ENCODE peak calls at places on chromosomes 12 and 14, in six cellular contexts. A is ovary, T is choroid plexus epithelial cell, F is retinal pigment epithelial cell, K is AG04449, J is Peyer's patch. S is an unnamed sample.

GRCh38 chr12:22722081-22722480 is 97.1 kb downstream of the ETNK1 start:
- DNase-seq in A (no peak), T (no peak), F (no peak), K (no peak), J (no peak), S (no peak)

GRCh38 chr12:124490584-124491305 is 76.7 kb downstream of the NCOR2 start:
- DNase-seq in A (peak; percentile 67), T (no peak), F (no peak), K (no peak), J (no peak), S (no peak)

GRCh38 chr14:91477388-91477787 is 32.7 kb downstream of the PPP4R3A start:
- DNase-seq in A (no peak), T (no peak), F (no peak), K (no peak), J (no peak), S (no peak)

GRCh38 chr12:115998119-115998633 is 279.3 kb downstream of the MED13L start:
- DNase-seq in A (no peak), T (peak; percentile 78), F (no peak), K (peak; percentile 21), J (peak; percentile 41), S (peak; percentile 53)

GRCh38 chr14:102185360-102185759 is 45.7 kb downstream of the WDR20 start:
- DNase-seq in A (no peak), T (no peak), F (no peak), K (no peak), J (no peak), S (no peak)

GRCh38 chr14:101110729-101111619 is 207.5 kb upstream of the RTL1 start:
- DNase-seq in A (no peak), T (no peak), F (no peak), K (no peak), J (no peak), S (no peak)

GRCh38 chr14:24353551-24354529 is 14.0 kb upstream of the RIPK3 start:
- DNase-seq in A (no peak), T (peak; percentile 71), F (no peak), K (no peak), J (no peak), S (no peak)

GRCh38 chr14:76292561-76292960 is 83.4 kb upstream of the ESRRB start:
- DNase-seq in A (no peak), T (no peak), F (no peak), K (no peak), J (no peak), S (no peak)

GRCh38 chr12:106118278-106118820 is 20.4 kb downstream of the NUAK1 start:
- DNase-seq in A (no peak), T (no peak), F (no peak), K (no peak), J (no peak), S (no peak)

GRCh38 chr14:92783813-92784431 is 10.2 kb upstream of the GOLGA5 start:
- DNase-seq in A (no peak), T (peak; percentile 86), F (no peak), K (no peak), J (no peak), S (peak; percentile 75)

GRCh38 chr12:12474931-12475485 is 87.7 kb downstream of the DUSP16 start:
- DNase-seq in A (no peak), T (peak; percentile 17), F (no peak), K (no peak), J (no peak), S (peak; percentile 91)

GRCh38 chr14:61670576-61670975 is 24.7 kb upstream of the HIF1A start:
- DNase-seq in A (no peak), T (no peak), F (no peak), K (no peak), J (no peak), S (no peak)

GRCh38 chr12:42410345-42410744 is 84.4 kb downstream of the PPHLN1 start:
- DNase-seq in A (no peak), T (peak; percentile 10), F (no peak), K (no peak), J (no peak), S (no peak)

GRCh38 chr12:34404377-34405285 is 382.3 kb downstream of the ALG10 start:
- DNase-seq in A (peak; percentile 4), T (no peak), F (no peak), K (no peak), J (peak; percentile 9), S (no peak)

GRCh38 chr14:101880016-101880297 is 84.4 kb upstream of the DYNC1H1 start:
- DNase-seq in A (no peak), T (no peak), F (no peak), K (no peak), J (no peak), S (peak; percentile 49)

GRCh38 chr12:1830981-1831930 is 10.9 kb downstream of the LRTM2 start:
- DNase-seq in A (peak; percentile 41), T (peak; percentile 72), F (peak; percentile 22), K (no peak), J (no peak), S (no peak)

GRCh38 chr12:71719647-71720370 is 33.9 kb downstream of the TMEM19 start:
- DNase-seq in A (no peak), T (no peak), F (no peak), K (no peak), J (no peak), S (no peak)

GRCh38 chr12:109762071-109762672 is 48.5 kb downstream of the FAM222A start:
- DNase-seq in A (peak; percentile 11), T (no peak), F (no peak), K (no peak), J (no peak), S (no peak)

GRCh38 chr12:6934110-6934509 is 6.4 kb downstream of the ATN1 start:
- DNase-seq in A (no peak), T (peak; percentile 79), F (no peak), K (no peak), J (no peak), S (no peak)

GRCh38 chr12:84986586-84986985 is 49.5 kb downstream of the TSPAN19 start:
- DNase-seq in A (no peak), T (no peak), F (peak; percentile 61), K (no peak), J (no peak), S (no peak)

GRCh38 chr12:20527396-20528154 is 159.2 kb downstream of the PDE3A start:
- DNase-seq in A (no peak), T (peak; percentile 96), F (peak; percentile 36), K (no peak), J (no peak), S (no peak)

GRCh38 chr14:85531141-85531593 is 1.2 kb downstream of the FLRT2 start:
- DNase-seq in A (peak; percentile 79), T (peak; percentile 88), F (no peak), K (no peak), J (no peak), S (no peak)

GRCh38 chr12:6769003-6769389 is 2.8 kb downstream of the PTMS start:
- DNase-seq in A (peak; percentile 73), T (peak; percentile 62), F (no peak), K (no peak), J (no peak), S (no peak)

DNA sequence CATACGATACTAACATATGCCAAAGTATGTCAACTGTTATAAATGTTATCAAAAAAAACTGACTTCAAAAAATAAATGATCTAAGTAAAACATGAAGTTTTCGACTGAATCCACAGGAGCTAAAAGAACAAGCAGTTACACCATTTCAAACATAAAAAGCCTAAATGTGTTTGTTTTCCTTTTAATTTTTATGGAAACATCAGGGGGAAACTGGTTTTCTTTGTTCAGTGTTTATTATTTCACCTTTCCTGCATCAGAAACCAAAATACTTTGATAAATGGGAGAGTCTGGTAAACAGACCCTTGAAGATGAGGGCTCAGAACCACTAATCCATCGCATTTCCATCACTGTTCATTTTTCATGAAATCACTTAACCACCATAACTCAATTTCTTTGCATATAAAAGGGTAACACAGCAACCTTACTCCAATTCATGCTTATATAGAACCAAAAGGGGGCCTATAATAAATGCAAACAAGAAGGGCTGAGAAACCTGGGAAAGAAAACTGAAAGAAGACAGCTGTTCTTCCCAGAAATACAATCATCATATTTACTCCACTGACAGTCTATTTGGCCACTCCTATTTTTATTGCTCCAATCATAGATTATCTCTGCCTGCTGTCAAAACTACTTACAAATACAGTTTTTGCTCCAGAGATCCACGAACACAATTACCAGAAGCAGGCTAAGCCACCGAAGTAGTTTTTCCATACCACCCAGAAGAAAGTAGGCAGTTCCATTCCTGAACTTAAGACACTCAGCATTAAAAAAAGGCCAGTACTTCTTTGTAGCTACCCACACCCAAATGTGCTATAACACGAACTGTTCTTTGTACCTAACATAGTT is 16.9 kb downstream of the FGD6 start:
- DNase-seq in A (no peak), T (peak; percentile 67), F (no peak), K (no peak), J (no peak), S (no peak)
- H3K4me3 ChIP-seq in A (no peak overlapping the region), T (peak overlapping the region; percentile 31), F (no peak overlapping the region), K (no peak overlapping the region), J (no peak overlapping the region), S (peak overlapping the region; percentile 41)

DNA sequence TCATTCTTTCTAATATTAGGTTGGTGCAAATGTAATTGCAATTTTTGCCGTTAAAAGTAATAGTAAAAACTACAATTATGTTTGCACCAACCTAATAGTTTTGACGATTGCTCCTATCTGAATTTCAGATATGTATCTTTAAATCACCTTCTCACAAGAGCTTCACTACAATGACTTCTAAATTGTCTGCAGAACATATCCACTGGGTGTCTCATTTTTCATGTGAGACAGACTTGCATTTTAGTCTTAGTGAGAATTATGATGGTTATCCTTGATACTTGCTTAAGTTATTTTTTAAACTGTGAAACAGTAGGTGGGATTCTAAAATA is 84.6 kb downstream of the ITPR2 start:
- DNase-seq in A (no peak), T (no peak), F (no peak), K (no peak), J (no peak), S (no peak)
- TF ChIP-seq CTCF in A (no peak), T (no peak), F (no peak), K (no peak), J (no peak), S (no peak)

GRCh38 chr14:55780156-55780946 is 200.3 kb downstream of the KTN1 start:
- DNase-seq in A (no peak), T (peak; percentile 96), F (peak; percentile 87), K (no peak), J (no peak), S (peak; percentile 5)
- H3K4me3 ChIP-seq in A (no peak overlapping the region), T (no peak overlapping the region), F (peak overlapping the region; percentile 1), K (no peak overlapping the region), J (no peak overlapping the region), S (no peak overlapping the region)

GRCh38 chr14:49687942-49688700 is at the start of gene POLE2:
- DNase-seq in A (peak; percentile 75), T (peak; percentile 65), F (peak; percentile 15), K (no peak), J (peak; percentile 65), S (peak; percentile 89)
- TF ChIP-seq CTCF in A (no peak), T (peak; percentile 10), F (no peak), K (no peak), J (no peak), S (no peak)

GRCh38 chr14:81326451-81326850 is 73.7 kb downstream of the STON2 start:
- DNase-seq in A (no peak), T (no peak), F (no peak), K (no peak), J (no peak), S (no peak)
- H3K4me3 ChIP-seq in A (no peak overlapping the region), T (no peak overlapping the region), F (no peak overlapping the region), K (no peak overlapping the region), J (no peak overlapping the region), S (no peak overlapping the region)

GRCh38 chr12:111505601-111506036 is 93.5 kb downstream of the ATXN2 start:
- DNase-seq in A (no peak), T (no peak), F (no peak), K (no peak), J (no peak), S (no peak)
- TF ChIP-seq CTCF in A (no peak), T (no peak), F (no peak), K (no peak), J (no peak), S (no peak)